ENCODE peak calls at places on chromosomes 16 and 17, in nine cellular contexts. One of them, this sample, is unnamed.

GRCh38 chr16:85629326-85629725 is 16.2 kb downstream of the GSE1 start:
- DNase-seq in CD8-positive, alpha-beta T cell: no peak
- DNase-seq in thoracic aorta: no peak
- DNase-seq in astrocyte of the spinal cord: no peak
- DNase-seq in mammary epithelial cell: no peak
- DNase-seq in WTC11: no peak
- DNase-seq in HFF-Myc: no peak
- DNase-seq in uterus: no peak
- DNase-seq in dorsolateral prefrontal cortex: no peak
- DNase-seq in this sample: no peak

GRCh38 chr17:18093616-18094408 is 6.1 kb downstream of the DRG2 start:
- DNase-seq in CD8-positive, alpha-beta T cell: no peak
- DNase-seq in thoracic aorta: no peak
- DNase-seq in astrocyte of the spinal cord: peak; percentile 55
- DNase-seq in mammary epithelial cell: peak; percentile 56
- DNase-seq in WTC11: peak; percentile 25
- DNase-seq in HFF-Myc: peak; percentile 42
- DNase-seq in uterus: no peak
- DNase-seq in dorsolateral prefrontal cortex: no peak
- DNase-seq in this sample: no peak

GRCh38 chr16:4217246-4218131 is 24.4 kb downstream of the SRL start:
- DNase-seq in CD8-positive, alpha-beta T cell: no peak
- DNase-seq in thoracic aorta: no peak
- DNase-seq in astrocyte of the spinal cord: peak; percentile 40
- DNase-seq in mammary epithelial cell: no peak
- DNase-seq in WTC11: no peak
- DNase-seq in HFF-Myc: no peak
- DNase-seq in uterus: no peak
- DNase-seq in dorsolateral prefrontal cortex: no peak
- DNase-seq in this sample: no peak

GRCh38 chr17:39627717-39628516 is 1.2 kb downstream of the PPP1R1B start:
- DNase-seq in CD8-positive, alpha-beta T cell: no peak
- DNase-seq in thoracic aorta: no peak
- DNase-seq in astrocyte of the spinal cord: no peak
- DNase-seq in mammary epithelial cell: no peak
- DNase-seq in WTC11: no peak
- DNase-seq in HFF-Myc: no peak
- DNase-seq in uterus: no peak
- DNase-seq in dorsolateral prefrontal cortex: no peak
- DNase-seq in this sample: no peak

GRCh38 chr17:16406742-16407674 is 8.4 kb upstream of the TRPV2 start:
- DNase-seq in CD8-positive, alpha-beta T cell: no peak
- DNase-seq in thoracic aorta: no peak
- DNase-seq in astrocyte of the spinal cord: peak; percentile 15
- DNase-seq in mammary epithelial cell: no peak
- DNase-seq in WTC11: peak; percentile 90
- DNase-seq in HFF-Myc: no peak
- DNase-seq in uterus: peak; percentile 47
- DNase-seq in dorsolateral prefrontal cortex: peak; percentile 54
- DNase-seq in this sample: peak; percentile 71

GRCh38 chr17:15348030-15348429 is 6.6 kb upstream of the TEKT3 start:
- DNase-seq in CD8-positive, alpha-beta T cell: no peak
- DNase-seq in thoracic aorta: no peak
- DNase-seq in astrocyte of the spinal cord: peak; percentile 34
- DNase-seq in mammary epithelial cell: peak; percentile 58
- DNase-seq in WTC11: no peak
- DNase-seq in HFF-Myc: no peak
- DNase-seq in uterus: peak; percentile 28
- DNase-seq in dorsolateral prefrontal cortex: no peak
- DNase-seq in this sample: no peak

GRCh38 chr16:11105038-11105903 is 150.7 kb downstream of the SOCS1 start:
- DNase-seq in CD8-positive, alpha-beta T cell: no peak
- DNase-seq in thoracic aorta: no peak
- DNase-seq in astrocyte of the spinal cord: peak; percentile 83
- DNase-seq in mammary epithelial cell: peak; percentile 37
- DNase-seq in WTC11: no peak
- DNase-seq in HFF-Myc: peak; percentile 73
- DNase-seq in uterus: peak; percentile 61
- DNase-seq in dorsolateral prefrontal cortex: peak; percentile 61
- DNase-seq in this sample: peak; percentile 68

GRCh38 chr17:61209524-61209923 is 190.1 kb upstream of the TBX2 start:
- DNase-seq in CD8-positive, alpha-beta T cell: no peak
- DNase-seq in thoracic aorta: no peak
- DNase-seq in astrocyte of the spinal cord: no peak
- DNase-seq in mammary epithelial cell: no peak
- DNase-seq in WTC11: no peak
- DNase-seq in HFF-Myc: no peak
- DNase-seq in uterus: no peak
- DNase-seq in dorsolateral prefrontal cortex: no peak
- DNase-seq in this sample: no peak

DNA sequence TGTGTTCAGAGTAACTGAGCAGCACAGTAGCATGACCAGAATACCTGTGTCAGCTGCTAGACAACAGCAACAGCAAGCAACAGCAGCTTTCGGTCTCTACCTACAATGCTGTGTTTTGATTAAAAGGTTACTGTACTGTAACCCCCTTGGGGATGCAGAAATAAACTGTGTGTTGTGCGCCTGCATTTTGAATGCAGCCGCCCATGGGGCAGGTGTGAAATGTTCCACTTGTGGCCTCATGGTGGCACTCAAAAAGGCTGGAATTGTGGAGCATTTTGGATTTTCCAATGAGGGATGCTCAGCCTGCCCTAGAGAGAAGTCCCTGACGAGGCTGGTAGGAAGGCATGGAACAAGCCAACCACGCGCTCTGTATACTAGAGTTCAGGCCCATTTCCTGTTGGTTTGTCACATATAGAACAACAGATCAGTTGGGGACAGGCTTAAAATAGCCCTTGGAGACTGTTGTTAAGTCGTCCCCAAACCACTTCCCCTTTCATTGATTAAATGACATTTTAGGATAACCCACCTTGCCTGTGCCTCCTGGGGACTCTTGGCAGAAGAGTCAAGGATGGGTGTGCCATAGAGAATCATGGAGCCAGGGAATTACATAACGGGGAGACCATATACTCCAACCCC is 27.1 kb downstream of the SCPEP1 start:
- DNase-seq in CD8-positive, alpha-beta T cell: no peak
- DNase-seq in thoracic aorta: no peak
- DNase-seq in astrocyte of the spinal cord: no peak
- DNase-seq in mammary epithelial cell: no peak
- DNase-seq in WTC11: no peak
- DNase-seq in HFF-Myc: no peak
- DNase-seq in uterus: no peak
- DNase-seq in dorsolateral prefrontal cortex: no peak
- DNase-seq in this sample: peak; percentile 54
- TF ChIP-seq CTCF in CD8-positive, alpha-beta T cell: no peak
- TF ChIP-seq CTCF in thoracic aorta: peak; percentile 54
- TF ChIP-seq CTCF in astrocyte of the spinal cord: peak; percentile 9
- TF ChIP-seq CTCF in mammary epithelial cell: peak; percentile 36
- TF ChIP-seq CTCF in WTC11: no peak
- TF ChIP-seq CTCF in HFF-Myc: peak; percentile 12
- TF ChIP-seq CTCF in uterus: no peak
- TF ChIP-seq CTCF in dorsolateral prefrontal cortex: no peak
- TF ChIP-seq CTCF in this sample: peak; percentile 36

GRCh38 chr17:43632231-43632630 is 29.5 kb downstream of the MEOX1 start:
- DNase-seq in CD8-positive, alpha-beta T cell: no peak
- DNase-seq in thoracic aorta: no peak
- DNase-seq in astrocyte of the spinal cord: no peak
- DNase-seq in mammary epithelial cell: no peak
- DNase-seq in WTC11: no peak
- DNase-seq in HFF-Myc: no peak
- DNase-seq in uterus: no peak
- DNase-seq in dorsolateral prefrontal cortex: no peak
- DNase-seq in this sample: no peak

GRCh38 chr17:43626066-43626465 is 35.7 kb downstream of the MEOX1 start:
- DNase-seq in CD8-positive, alpha-beta T cell: no peak
- DNase-seq in thoracic aorta: no peak
- DNase-seq in astrocyte of the spinal cord: no peak
- DNase-seq in mammary epithelial cell: no peak
- DNase-seq in WTC11: no peak
- DNase-seq in HFF-Myc: no peak
- DNase-seq in uterus: no peak
- DNase-seq in dorsolateral prefrontal cortex: no peak
- DNase-seq in this sample: no peak

GRCh38 chr17:43627657-43628650 is 33.8 kb downstream of the MEOX1 start:
- DNase-seq in CD8-positive, alpha-beta T cell: no peak
- DNase-seq in thoracic aorta: no peak
- DNase-seq in astrocyte of the spinal cord: no peak
- DNase-seq in mammary epithelial cell: no peak
- DNase-seq in WTC11: no peak
- DNase-seq in HFF-Myc: no peak
- DNase-seq in uterus: no peak
- DNase-seq in dorsolateral prefrontal cortex: no peak
- DNase-seq in this sample: no peak
- TF ChIP-seq CTCF in CD8-positive, alpha-beta T cell: no peak
- TF ChIP-seq CTCF in thoracic aorta: no peak
- TF ChIP-seq CTCF in astrocyte of the spinal cord: no peak
- TF ChIP-seq CTCF in mammary epithelial cell: no peak
- TF ChIP-seq CTCF in WTC11: no peak
- TF ChIP-seq CTCF in HFF-Myc: peak; percentile 2
- TF ChIP-seq CTCF in uterus: no peak
- TF ChIP-seq CTCF in dorsolateral prefrontal cortex: no peak
- TF ChIP-seq CTCF in this sample: no peak

GRCh38 chr17:66789961-66790421 is 44.9 kb upstream of the CACNG5 start:
- DNase-seq in CD8-positive, alpha-beta T cell: no peak
- DNase-seq in thoracic aorta: no peak
- DNase-seq in astrocyte of the spinal cord: no peak
- DNase-seq in mammary epithelial cell: no peak
- DNase-seq in WTC11: no peak
- DNase-seq in HFF-Myc: no peak
- DNase-seq in uterus: no peak
- DNase-seq in dorsolateral prefrontal cortex: no peak
- DNase-seq in this sample: no peak
- TF ChIP-seq CTCF in CD8-positive, alpha-beta T cell: no peak
- TF ChIP-seq CTCF in thoracic aorta: no peak
- TF ChIP-seq CTCF in astrocyte of the spinal cord: no peak
- TF ChIP-seq CTCF in mammary epithelial cell: no peak
- TF ChIP-seq CTCF in WTC11: no peak
- TF ChIP-seq CTCF in HFF-Myc: no peak
- TF ChIP-seq CTCF in uterus: no peak
- TF ChIP-seq CTCF in dorsolateral prefrontal cortex: no peak
- TF ChIP-seq CTCF in this sample: no peak

DNA sequence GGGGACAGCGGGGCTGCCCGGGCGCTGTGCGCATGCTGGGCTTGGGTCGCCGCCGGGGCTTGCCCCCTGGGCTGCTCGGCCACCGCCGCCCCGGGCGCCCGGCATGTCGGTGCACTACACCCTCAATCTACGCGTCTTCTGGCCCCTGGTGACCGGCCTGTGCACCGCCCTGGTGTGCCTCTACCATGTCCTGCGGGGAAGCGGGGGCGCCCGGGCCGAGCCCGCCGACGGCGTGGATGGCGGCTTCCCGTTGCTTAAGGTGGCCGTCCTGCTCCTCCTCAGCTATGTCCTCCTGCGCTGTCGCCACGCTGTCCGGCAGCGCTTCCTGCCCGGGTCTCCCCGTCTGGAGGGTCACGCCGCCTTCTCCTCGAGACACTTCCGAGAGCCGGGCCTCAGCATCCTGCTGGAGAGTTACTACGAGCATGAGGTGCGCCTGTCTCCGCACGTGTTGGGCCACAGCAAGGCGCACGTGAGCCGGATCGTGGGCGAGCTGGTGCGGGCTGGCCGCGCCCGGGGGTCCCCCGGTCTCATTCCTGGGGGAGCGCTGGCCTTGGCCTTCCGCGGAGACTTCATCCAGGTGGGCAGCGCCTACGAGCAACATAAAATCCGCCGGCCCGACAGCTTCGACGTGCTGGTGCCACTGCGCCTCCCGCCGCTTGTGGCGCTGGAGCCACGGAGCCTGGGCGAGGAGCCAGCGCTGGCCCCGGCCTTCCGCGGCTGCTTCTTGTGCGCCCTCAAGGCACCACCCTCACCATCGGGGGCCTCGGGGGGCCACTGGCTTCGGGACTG is 789 bp downstream of the ITPRIPL2 start:
- DNase-seq in CD8-positive, alpha-beta T cell: no peak
- DNase-seq in thoracic aorta: no peak
- DNase-seq in astrocyte of the spinal cord: peak; percentile 72
- DNase-seq in mammary epithelial cell: peak; percentile 63
- DNase-seq in WTC11: peak; percentile 56
- DNase-seq in HFF-Myc: no peak
- DNase-seq in uterus: peak; percentile 76
- DNase-seq in dorsolateral prefrontal cortex: no peak
- DNase-seq in this sample: peak; percentile 75
- TF ChIP-seq CTCF in CD8-positive, alpha-beta T cell: no peak
- TF ChIP-seq CTCF in thoracic aorta: peak; percentile 48
- TF ChIP-seq CTCF in astrocyte of the spinal cord: peak; percentile 22
- TF ChIP-seq CTCF in mammary epithelial cell: no peak
- TF ChIP-seq CTCF in WTC11: no peak
- TF ChIP-seq CTCF in HFF-Myc: no peak
- TF ChIP-seq CTCF in uterus: no peak
- TF ChIP-seq CTCF in dorsolateral prefrontal cortex: no peak
- TF ChIP-seq CTCF in this sample: peak; percentile 13

GRCh38 chr17:7586673-7587419 is 3.0 kb downstream of the SOX15 start:
- DNase-seq in CD8-positive, alpha-beta T cell: no peak
- DNase-seq in thoracic aorta: no peak
- DNase-seq in astrocyte of the spinal cord: no peak
- DNase-seq in mammary epithelial cell: no peak
- DNase-seq in WTC11: peak; percentile 45
- DNase-seq in HFF-Myc: no peak
- DNase-seq in uterus: no peak
- DNase-seq in dorsolateral prefrontal cortex: no peak
- DNase-seq in this sample: no peak
- TF ChIP-seq CTCF in CD8-positive, alpha-beta T cell: no peak
- TF ChIP-seq CTCF in thoracic aorta: no peak
- TF ChIP-seq CTCF in astrocyte of the spinal cord: peak; percentile 24
- TF ChIP-seq CTCF in mammary epithelial cell: peak; percentile 73
- TF ChIP-seq CTCF in WTC11: no peak
- TF ChIP-seq CTCF in HFF-Myc: no peak
- TF ChIP-seq CTCF in uterus: no peak
- TF ChIP-seq CTCF in dorsolateral prefrontal cortex: no peak
- TF ChIP-seq CTCF in this sample: peak; percentile 7

This sample was measured in GM13977.